ENCODE peak calls at places on chromosomes 13 and 19, in six cellular contexts. One of them, this sample, is unnamed. For H3K4me1, the result is how much of the 10 kb centered on the place peaks cover.

GRCh38 chr13:40271931-40272775 is 394.3 kb downstream of the FOXO1 start:
- DNase-seq in GM12878: no peak
- DNase-seq in sigmoid colon: peak
- DNase-seq in transverse colon: peak
- DNase-seq in tibial nerve: peak
- DNase-seq in stomach: peak
- DNase-seq in this sample: peak

GRCh38 chr19:17681505-17682125 is 6.5 kb downstream of the UNC13A start:
- DNase-seq in stomach: no peak
- DNase-seq in sigmoid colon: no peak
- DNase-seq in tibial nerve: no peak
- DNase-seq in GM12878: no peak
- DNase-seq in transverse colon: no peak
- DNase-seq in this sample: no peak

GRCh38 chr19:6185093-6185824 is 49.8 kb downstream of the ACSBG2 start:
- DNase-seq in tibial nerve: no peak
- DNase-seq in stomach: no peak
- DNase-seq in transverse colon: no peak
- DNase-seq in GM12878: no peak
- DNase-seq in sigmoid colon: no peak
- DNase-seq in this sample: no peak

GRCh38 chr13:73220966-73221720 is 162.3 kb downstream of the KLF5 start:
- DNase-seq in GM12878: no peak
- DNase-seq in tibial nerve: no peak
- DNase-seq in stomach: no peak
- DNase-seq in transverse colon: peak
- DNase-seq in sigmoid colon: no peak
- DNase-seq in this sample: no peak

GRCh38 chr13:84563611-84564010 is 681.3 kb upstream of the SLITRK1 start:
- DNase-seq in sigmoid colon: no peak
- DNase-seq in transverse colon: no peak
- DNase-seq in stomach: no peak
- DNase-seq in GM12878: no peak
- DNase-seq in tibial nerve: no peak
- DNase-seq in this sample: peak

GRCh38 chr19:29271341-29271740 is 58.4 kb upstream of the UQCRFS1 start:
- DNase-seq in stomach: no peak
- DNase-seq in GM12878: no peak
- DNase-seq in transverse colon: no peak
- DNase-seq in tibial nerve: no peak
- DNase-seq in sigmoid colon: no peak
- DNase-seq in this sample: no peak

GRCh38 chr13:50894042-50894441 is 15.5 kb upstream of the RNASEH2B start:
- DNase-seq in sigmoid colon: no peak
- DNase-seq in stomach: no peak
- DNase-seq in transverse colon: no peak
- DNase-seq in tibial nerve: no peak
- DNase-seq in GM12878: no peak
- DNase-seq in this sample: no peak

GRCh38 chr19:19170053-19170945 is at the start of gene MEF2B:
- DNase-seq in stomach: peak
- DNase-seq in transverse colon: peak
- DNase-seq in tibial nerve: peak
- DNase-seq in GM12878: no peak
- DNase-seq in sigmoid colon: no peak
- DNase-seq in this sample: peak

GRCh38 chr13:28716511-28716910 is 2.3 kb downstream of the SLC46A3 start:
- DNase-seq in tibial nerve: no peak
- DNase-seq in GM12878: no peak
- DNase-seq in transverse colon: peak
- DNase-seq in stomach: no peak
- DNase-seq in sigmoid colon: peak
- DNase-seq in this sample: peak

GRCh38 chr19:4474504-4475136 is 2.5 kb downstream of the HDGFL2 start:
- DNase-seq in stomach: no peak
- DNase-seq in tibial nerve: no peak
- DNase-seq in transverse colon: no peak
- DNase-seq in sigmoid colon: no peak
- DNase-seq in GM12878: no peak
- DNase-seq in this sample: no peak

GRCh38 chr13:100650321-100650720 is 24.3 kb downstream of the TMTC4 start:
- DNase-seq in tibial nerve: no peak
- DNase-seq in GM12878: no peak
- DNase-seq in sigmoid colon: no peak
- DNase-seq in transverse colon: no peak
- DNase-seq in stomach: no peak
- DNase-seq in this sample: no peak

GRCh38 chr13:27308941-27309340 is 38.3 kb downstream of the RASL11A start:
- DNase-seq in sigmoid colon: no peak
- DNase-seq in GM12878: no peak
- DNase-seq in transverse colon: no peak
- DNase-seq in tibial nerve: no peak
- DNase-seq in stomach: no peak
- DNase-seq in this sample: no peak

GRCh38 chr13:97257800-97258799 is 36.0 kb downstream of the MBNL2 start:
- DNase-seq in sigmoid colon: peak
- DNase-seq in tibial nerve: no peak
- DNase-seq in transverse colon: no peak
- DNase-seq in stomach: no peak
- DNase-seq in GM12878: peak
- DNase-seq in this sample: peak

GRCh38 chr13:94583926-94584325 is 12.0 kb downstream of the TGDS start:
- DNase-seq in GM12878: no peak
- DNase-seq in sigmoid colon: no peak
- DNase-seq in tibial nerve: no peak
- DNase-seq in stomach: no peak
- DNase-seq in transverse colon: no peak
- DNase-seq in this sample: no peak

GRCh38 chr19:5182811-5183210 is 157.8 kb downstream of the PTPRS start:
- DNase-seq in stomach: no peak
- DNase-seq in tibial nerve: no peak
- DNase-seq in GM12878: no peak
- DNase-seq in sigmoid colon: no peak
- DNase-seq in transverse colon: no peak
- DNase-seq in this sample: no peak

GRCh38 chr19:56732974-56733373 is 61.4 kb upstream of the ZNF835 start:
- DNase-seq in GM12878: no peak
- DNase-seq in transverse colon: no peak
- DNase-seq in stomach: no peak
- DNase-seq in sigmoid colon: no peak
- DNase-seq in tibial nerve: no peak
- DNase-seq in this sample: no peak

GRCh38 chr19:5665781-5666513 is 14.4 kb downstream of the MICOS13 start:
- DNase-seq in stomach: no peak
- DNase-seq in GM12878: peak
- DNase-seq in tibial nerve: no peak
- DNase-seq in transverse colon: no peak
- DNase-seq in sigmoid colon: no peak
- DNase-seq in this sample: no peak

GRCh38 chr13:111372651-111373425 is 52.4 kb downstream of the TEX29 start:
- DNase-seq in GM12878: no peak
- DNase-seq in transverse colon: no peak
- DNase-seq in sigmoid colon: no peak
- DNase-seq in tibial nerve: no peak
- DNase-seq in stomach: no peak
- DNase-seq in this sample: no peak

GRCh38 chr13:20360835-20361412 is 128.8 kb upstream of the GJB6 start:
- DNase-seq in sigmoid colon: no peak
- DNase-seq in stomach: no peak
- DNase-seq in tibial nerve: no peak
- DNase-seq in GM12878: no peak
- DNase-seq in transverse colon: no peak
- DNase-seq in this sample: no peak

GRCh38 chr19:45499196-45500180 is 1.2 kb downstream of the PPM1N start:
- DNase-seq in sigmoid colon: no peak
- DNase-seq in stomach: no peak
- DNase-seq in tibial nerve: no peak
- DNase-seq in GM12878: no peak
- DNase-seq in transverse colon: peak
- DNase-seq in this sample: no peak

GRCh38 chr19:31356587-31357314 is 7.5 kb upstream of the TSHZ3 start:
- DNase-seq in tibial nerve: no peak
- DNase-seq in GM12878: no peak
- DNase-seq in stomach: no peak
- DNase-seq in transverse colon: peak
- DNase-seq in sigmoid colon: no peak
- DNase-seq in this sample: peak

GRCh38 chr13:108176685-108177274 is 38.6 kb downstream of the LIG4 start:
- DNase-seq in transverse colon: peak
- DNase-seq in tibial nerve: no peak
- DNase-seq in sigmoid colon: no peak
- DNase-seq in stomach: peak
- DNase-seq in GM12878: no peak
- DNase-seq in this sample: peak

GRCh38 chr19:38004505-38005223 is 97.7 kb downstream of the SIPA1L3 start:
- DNase-seq in tibial nerve: peak
- DNase-seq in stomach: peak
- DNase-seq in transverse colon: peak
- DNase-seq in GM12878: peak
- DNase-seq in sigmoid colon: peak
- DNase-seq in this sample: peak
- TF ChIP-seq POLR2A in tibial nerve: peak
- TF ChIP-seq POLR2A in stomach: no peak
- TF ChIP-seq POLR2A in transverse colon: peak
- TF ChIP-seq POLR2A in GM12878: peak
- TF ChIP-seq POLR2A in sigmoid colon: peak
- TF ChIP-seq POLR2A in this sample: peak

DNA sequence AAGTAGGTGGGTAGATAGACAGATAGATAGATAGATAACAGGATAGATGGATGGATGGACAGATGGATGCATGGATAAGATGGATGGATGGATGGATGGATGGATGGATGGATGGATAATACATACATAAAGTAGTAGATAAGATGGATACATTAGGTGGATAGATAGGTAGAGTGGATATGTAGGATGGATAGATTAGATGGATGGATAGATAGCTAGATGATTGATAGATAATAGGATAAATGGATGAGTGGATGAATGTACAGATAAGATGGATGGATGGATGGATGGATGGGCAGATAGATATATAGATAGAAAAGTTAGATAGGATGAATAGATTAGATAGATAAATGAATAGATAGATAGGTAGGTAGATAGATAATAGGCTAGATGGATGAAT is 2.1 kb downstream of the CYP4F3 start:
- DNase-seq in stomach: no peak
- DNase-seq in sigmoid colon: no peak
- DNase-seq in tibial nerve: no peak
- DNase-seq in GM12878: no peak
- DNase-seq in transverse colon: no peak
- DNase-seq in this sample: no peak
- H3K4me1 ChIP-seq in stomach: under half
- H3K4me1 ChIP-seq in sigmoid colon: under half
- H3K4me1 ChIP-seq in tibial nerve: under half
- H3K4me1 ChIP-seq in GM12878: under half
- H3K4me1 ChIP-seq in transverse colon: under half
- H3K4me1 ChIP-seq in this sample: under half

DNA sequence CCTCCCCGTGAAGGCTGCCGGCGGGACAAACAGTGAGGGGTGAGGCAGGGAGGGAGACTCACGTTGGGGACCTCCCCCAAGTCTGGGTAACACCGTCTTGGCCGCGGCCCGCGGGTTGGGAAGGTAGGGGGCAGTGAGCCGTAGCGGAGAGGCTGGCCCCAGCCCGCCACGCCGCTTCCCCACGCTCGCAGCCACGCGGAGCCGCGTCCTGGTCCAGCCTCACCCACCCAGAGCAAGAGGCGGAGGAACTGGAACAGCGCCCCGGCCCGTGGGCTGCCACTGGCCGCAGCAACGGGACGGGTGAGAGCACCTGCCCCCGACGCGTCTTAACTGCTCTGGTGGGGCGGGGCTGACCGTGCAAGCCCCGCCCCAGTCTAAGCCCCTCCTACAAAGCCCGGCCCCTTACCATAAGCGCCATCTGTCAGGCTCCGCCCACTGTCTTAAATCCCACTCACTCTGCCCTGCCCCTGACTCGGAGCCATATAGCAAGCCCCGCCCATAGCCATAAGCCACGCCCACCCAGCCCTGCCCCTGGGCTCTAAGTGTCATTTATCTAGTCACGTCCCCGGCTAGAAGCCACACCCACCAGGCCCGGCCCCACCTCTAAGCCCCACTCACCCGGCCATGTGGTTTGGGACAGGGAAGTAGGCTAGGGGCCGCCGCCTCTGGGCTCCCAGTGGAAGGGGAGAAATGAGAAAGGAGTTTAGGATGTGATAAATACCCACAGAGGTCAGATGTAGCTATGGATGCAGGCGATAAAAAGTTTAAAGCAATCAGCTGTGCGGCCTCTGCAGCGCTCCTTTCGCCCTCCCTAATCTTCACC is 2.1 kb upstream of the CCL25 start:
- DNase-seq in tibial nerve: peak
- DNase-seq in stomach: peak
- DNase-seq in sigmoid colon: peak
- DNase-seq in transverse colon: peak
- DNase-seq in GM12878: peak
- DNase-seq in this sample: peak
- TF ChIP-seq CTCF in tibial nerve: no peak
- TF ChIP-seq CTCF in stomach: no peak
- TF ChIP-seq CTCF in sigmoid colon: no peak
- TF ChIP-seq CTCF in transverse colon: no peak
- TF ChIP-seq CTCF in GM12878: no peak
- TF ChIP-seq CTCF in this sample: no peak

DNA sequence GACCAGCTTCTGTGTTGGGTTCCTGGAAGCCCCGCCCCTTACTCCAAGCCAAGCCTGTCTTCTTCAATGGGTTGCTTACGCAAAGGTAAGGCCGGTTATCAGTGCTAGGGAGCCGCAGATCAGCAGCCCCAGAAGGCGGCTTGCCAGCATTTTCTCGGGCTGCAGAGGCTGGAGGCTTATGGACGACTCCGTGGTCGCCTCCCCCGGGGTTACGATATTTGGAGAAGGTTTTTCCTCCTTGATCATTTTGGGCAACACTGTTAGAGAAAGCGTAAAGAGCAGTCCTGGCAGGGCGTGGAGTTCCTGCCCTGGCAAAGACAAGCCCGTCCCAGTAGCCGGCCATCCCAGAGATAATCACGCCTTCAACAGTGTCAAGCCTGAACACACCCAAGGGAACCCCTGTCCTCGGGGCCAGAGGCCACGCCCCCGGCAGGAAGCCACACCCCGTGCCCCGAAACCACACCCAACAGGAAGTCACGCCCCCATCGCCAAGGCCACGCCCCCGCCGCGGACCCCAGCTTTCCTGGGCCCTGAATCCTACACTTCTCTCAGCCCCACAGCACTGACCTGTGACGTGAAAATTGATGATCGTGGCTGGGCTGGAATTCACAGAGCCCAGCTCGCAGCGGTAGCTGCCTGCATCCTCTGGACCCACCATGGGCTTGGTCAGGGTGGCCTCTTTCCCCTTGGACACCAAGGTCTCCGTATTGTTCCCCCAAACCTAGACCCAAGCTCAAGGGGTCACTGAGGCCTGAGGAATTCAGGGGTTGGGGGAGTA is 1.0 kb upstream of the RASIP1 start:
- DNase-seq in tibial nerve: no peak
- DNase-seq in transverse colon: peak
- DNase-seq in sigmoid colon: no peak
- DNase-seq in stomach: peak
- DNase-seq in GM12878: no peak
- DNase-seq in this sample: peak
- TF ChIP-seq POLR2A in tibial nerve: no peak
- TF ChIP-seq POLR2A in transverse colon: peak
- TF ChIP-seq POLR2A in sigmoid colon: no peak
- TF ChIP-seq POLR2A in stomach: no peak
- TF ChIP-seq POLR2A in GM12878: no peak
- TF ChIP-seq POLR2A in this sample: no peak

This sample was measured in body of pancreas.